ENCODE peak calls at places on chromosome X, in eight cellular contexts. D is gastrocnemius medialis, J is brain microvascular endothelial cell, L is lower lobe of right lung, Q is fibroblast of lung, M is body of pancreas, S is PC-9, Y is mammary epithelial cell. B is an unnamed sample.
A peak's percentile ranks its signal among the peaks of the same experiment; 100 is the strongest.

GRCh38 chrX:38654302-38654701 is 93.0 kb downstream of the TSPAN7 start:
- DNase-seq in Q (peak; percentile 6), Y (peak; percentile 28), L (no peak), D (no peak), M (peak; percentile 18), J (peak; percentile 20), S (no peak), B (peak; percentile 3)

GRCh38 chrX:30620980-30621716 is 32.1 kb upstream of the GK start:
- DNase-seq in Q (peak; percentile 90), S (peak; percentile 1), J (peak; percentile 80), M (no peak), D (peak; percentile 51), Y (peak; percentile 76), L (no peak), B (peak; percentile 64)

GRCh38 chrX:125170459-125170858 is 149.2 kb upstream of the TEX13C start:
- DNase-seq in D (no peak), L (no peak), Q (no peak), Y (no peak), M (no peak), J (no peak), S (no peak), B (no peak)

GRCh38 chrX:34849371-34849770 is 93.2 kb upstream of the FAM47B start:
- DNase-seq in S (no peak), M (no peak), Y (peak; percentile 26), L (no peak), J (no peak), D (no peak), Q (peak; percentile 61), B (no peak)

GRCh38 chrX:118761950-118762725 is 34.7 kb downstream of the IL13RA1 start:
- DNase-seq in Q (no peak), D (no peak), L (no peak), M (no peak), S (no peak), J (no peak), Y (no peak), B (no peak)

GRCh38 chrX:24838624-24839023 is 144.9 kb downstream of the POLA1 start:
- DNase-seq in D (no peak), S (peak; percentile 2), Y (peak; percentile 6), M (no peak), L (no peak), Q (peak; percentile 23), J (peak; percentile 39), B (peak; percentile 1)

GRCh38 chrX:63186137-63186536 is 165.0 kb downstream of the SPIN4 start:
- DNase-seq in Q (no peak), L (no peak), S (no peak), Y (no peak), M (no peak), D (no peak), J (no peak), B (no peak)

GRCh38 chrX:46573896-46574336 is 351 bp downstream of the CHST7 start:
- DNase-seq in M (peak; percentile 49), J (peak; percentile 31), L (peak; percentile 73), S (peak; percentile 31), Q (peak; percentile 65), Y (peak; percentile 64), D (no peak), B (no peak)

GRCh38 chrX:35626124-35626523 is 172.0 kb upstream of the MAGEB16 start:
- DNase-seq in S (no peak), M (no peak), J (no peak), Q (no peak), D (no peak), L (no peak), Y (no peak), B (no peak)

GRCh38 chrX:79270401-79270800 is 96.7 kb downstream of the ITM2A start:
- DNase-seq in J (no peak), Y (no peak), M (no peak), L (peak; percentile 46), D (no peak), S (no peak), Q (no peak), B (no peak)

GRCh38 chrX:95291561-95291960 is 1393.1 kb upstream of the DIAPH2 start:
- DNase-seq in Q (no peak), Y (peak; percentile 80), D (no peak), L (no peak), J (no peak), S (no peak), M (no peak), B (no peak)

GRCh38 chrX:64580035-64580434 is 184.8 kb upstream of the MTMR8 start:
- DNase-seq in M (no peak), S (no peak), J (no peak), L (no peak), D (no peak), Q (no peak), Y (no peak), B (no peak)

GRCh38 chrX:98379134-98379533 is 1495.4 kb downstream of the RPA4 start:
- DNase-seq in Y (no peak), J (no peak), D (no peak), Q (no peak), M (no peak), S (no peak), L (no peak), B (no peak)

GRCh38 chrX:98380556-98380955 is 1496.8 kb downstream of the RPA4 start:
- DNase-seq in Y (no peak), S (no peak), J (no peak), L (no peak), M (no peak), D (no peak), Q (no peak), B (no peak)

GRCh38 chrX:98380106-98380505 is 1496.4 kb downstream of the RPA4 start:
- DNase-seq in M (no peak), Q (no peak), Y (no peak), D (no peak), S (no peak), L (no peak), J (no peak), B (no peak)
- TF ChIP-seq CTCF in M (no peak), Q (no peak), Y (no peak), D (no peak), S (no peak), L (no peak), J (no peak), B (no peak)

DNA sequence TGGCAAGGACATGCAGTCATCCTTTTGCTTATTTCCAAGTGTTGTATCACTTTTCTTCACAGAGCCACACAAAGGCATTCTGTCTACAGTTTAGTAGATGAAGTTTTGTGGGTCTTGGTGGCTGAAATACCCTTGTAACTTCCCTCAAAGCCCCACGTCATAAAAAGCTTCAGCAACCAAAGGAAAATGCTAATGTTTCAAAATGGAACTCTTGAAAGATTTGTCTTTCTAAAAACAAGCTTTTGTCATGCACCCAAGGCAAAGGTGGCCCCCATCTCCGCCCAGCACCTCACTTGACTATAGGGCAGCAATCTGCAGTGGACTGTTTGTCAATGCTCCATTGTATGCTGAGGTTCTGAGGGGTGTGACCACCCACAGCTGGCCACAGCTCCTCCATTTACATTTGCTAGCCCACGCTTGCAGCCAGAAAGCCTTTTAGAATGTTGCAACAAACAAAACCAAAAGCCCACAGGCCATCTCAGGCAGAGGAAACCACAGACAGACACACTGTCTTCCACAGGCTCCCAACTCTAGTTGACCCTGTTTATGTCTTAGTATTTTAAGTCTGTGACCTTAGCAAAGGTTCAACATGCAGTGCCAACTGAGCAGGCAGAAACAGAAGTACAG is 87.2 kb upstream of the FAM9C start:
- DNase-seq in M (no peak), D (no peak), Q (no peak), S (no peak), Y (peak; percentile 81), L (peak; percentile 42), J (no peak), B (no peak)
- H3K27ac ChIP-seq in M (no peak overlapping the region), D (no peak overlapping the region), Q (no peak overlapping the region), S (no peak overlapping the region), Y (no peak overlapping the region), L (no peak overlapping the region), J (no peak overlapping the region), B (no peak overlapping the region)

DNA sequence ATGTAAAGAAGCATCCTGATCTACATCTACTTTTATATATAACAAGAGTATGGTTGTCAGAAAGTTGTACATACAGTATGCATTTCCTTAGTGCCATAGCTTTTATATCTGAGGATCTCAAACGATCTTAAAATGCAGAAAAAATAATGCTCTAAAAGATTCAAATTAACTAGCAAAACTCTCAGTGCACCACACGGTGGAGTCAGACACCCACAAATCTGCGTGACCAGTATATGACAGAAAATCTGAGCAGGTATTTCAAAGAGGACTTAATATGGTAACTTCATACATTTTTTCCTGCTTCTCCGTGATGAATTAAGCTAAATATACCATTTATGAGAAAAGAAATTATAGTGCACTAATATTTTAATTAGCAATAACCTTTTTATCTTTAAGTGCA is 803.0 kb downstream of the DMD start:
- DNase-seq in Q (no peak), J (no peak), M (no peak), Y (no peak), S (peak; percentile 0), D (no peak), L (no peak), B (no peak)
- TF ChIP-seq CTCF in Q (peak; percentile 35), J (peak; percentile 35), M (no peak), Y (no peak), S (peak; percentile 54), D (no peak), L (no peak), B (no peak)

GRCh38 chrX:154411981-154412340 is 622 bp downstream of the TAFAZZIN start:
- DNase-seq in S (peak; percentile 58), M (peak; percentile 67), Y (peak; percentile 46), J (no peak), L (peak; percentile 81), D (peak; percentile 73), Q (peak; percentile 50), B (no peak)
- H3K27ac ChIP-seq in S (peak overlapping the region; percentile 32), M (peak overlapping the region; percentile 84), Y (peak overlapping the region; percentile 38), J (no peak overlapping the region), L (peak overlapping the region; percentile 95), D (peak overlapping the region; percentile 98), Q (peak overlapping the region; percentile 56), B (peak overlapping the region; percentile 96)

DNA sequence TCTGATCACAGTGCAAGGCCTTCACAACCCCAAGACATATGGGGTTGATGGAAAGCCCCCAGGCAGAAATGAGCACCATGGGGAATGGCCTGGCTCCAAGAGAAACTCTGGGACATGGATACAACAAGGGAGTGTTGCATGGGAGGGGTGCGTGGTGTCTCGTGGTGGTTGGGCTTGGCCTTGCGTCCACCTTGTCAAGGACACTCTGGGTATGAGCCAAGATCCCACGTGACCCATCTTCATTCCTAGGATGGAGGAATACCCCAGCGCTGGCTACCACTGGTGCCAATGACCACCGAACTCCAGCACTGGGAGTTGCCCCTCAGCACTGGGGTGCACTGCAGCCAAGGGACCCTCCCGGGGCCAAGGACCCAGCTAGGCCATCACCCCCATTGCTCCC is 267.5 kb upstream of the AGTR2 start:
- DNase-seq in S (no peak), Y (no peak), M (no peak), L (no peak), Q (no peak), D (no peak), J (no peak), B (no peak)
- TF ChIP-seq CTCF in S (no peak), Y (no peak), M (no peak), L (no peak), Q (no peak), D (no peak), J (no peak), B (no peak)